ENCODE peak calls at places on chromosomes 16 and 17, in seven cellular contexts. V is ACHN; M is HS-27A; B is activated CD4-positive, alpha-beta T cell treated with anti-CD3 and anti-CD28 coated beads, Interleukin-2, amount 50 U/mL, for 48 hours; W is head of caudate nucleus; O is EL; T is cardiac fibroblast. A is an unnamed sample.

GRCh38 chr17:71553381-71553780 is 567.4 kb upstream of the SOX9 start:
- DNase-seq in V (no peak), B (no peak), O (no peak), M (no peak), T (no peak), W (no peak), A (no peak)

GRCh38 chr17:17377568-17377967 is 74.4 kb downstream of the NT5M start:
- DNase-seq in W (no peak), B (no peak), O (no peak), V (no peak), T (no peak), M (no peak), A (no peak)

GRCh38 chr17:16108858-16109257 is 106.5 kb downstream of the NCOR1 start:
- DNase-seq in W (no peak), M (no peak), V (no peak), B (no peak), O (no peak), T (no peak), A (no peak)

GRCh38 chr17:65529040-65529633 is 32.3 kb downstream of the AXIN2 start:
- DNase-seq in T (no peak), W (no peak), M (no peak), V (no peak), O (no peak), B (no peak), A (no peak)

GRCh38 chr17:73284906-73285602 is 23.4 kb upstream of the CPSF4L start:
- DNase-seq in T (no peak), M (no peak), B (no peak), O (no peak), V (no peak), W (no peak), A (no peak)

GRCh38 chr17:61467416-61468262 is 15.4 kb downstream of the TBX4 start:
- DNase-seq in W (peak; percentile 30), T (peak; percentile 60), B (no peak), V (peak; percentile 39), O (peak; percentile 62), M (no peak), A (no peak)

GRCh38 chr17:7067198-7067597 is 12.9 kb downstream of the CLEC10A start:
- DNase-seq in O (no peak), M (no peak), B (no peak), T (no peak), W (no peak), V (no peak), A (no peak)

GRCh38 chr17:47653442-47653841 is 3.7 kb downstream of the KPNB1 start:
- DNase-seq in O (no peak), W (no peak), M (no peak), V (no peak), T (no peak), B (no peak), A (no peak)

GRCh38 chr17:5364156-5364555 is 55.3 kb downstream of the NUP88 start:
- DNase-seq in W (no peak), M (no peak), V (no peak), T (peak; percentile 62), O (peak; percentile 55), B (no peak), A (no peak)

GRCh38 chr16:54414671-54415070 is 128.1 kb upstream of the IRX3 start:
- DNase-seq in B (no peak), V (no peak), T (no peak), M (no peak), O (no peak), W (no peak), A (no peak)

GRCh38 chr17:6526362-6527152 is 29.8 kb downstream of the PITPNM3 start:
- DNase-seq in O (no peak), B (no peak), V (peak; percentile 42), M (no peak), W (no peak), T (peak; percentile 16), A (no peak)

GRCh38 chr17:81064746-81065475 is 30.0 kb downstream of the BAIAP2 start:
- DNase-seq in M (no peak), V (no peak), W (peak; percentile 58), B (no peak), O (no peak), T (peak; percentile 77), A (no peak)

GRCh38 chr17:71192848-71193247 is 928.0 kb upstream of the SOX9 start:
- DNase-seq in W (no peak), B (no peak), T (no peak), M (no peak), V (no peak), O (no peak), A (no peak)

GRCh38 chr16:14492614-14493013 is 137.4 kb downstream of the PARN start:
- DNase-seq in W (no peak), O (no peak), V (no peak), T (no peak), M (no peak), B (no peak), A (no peak)

GRCh38 chr16:48082516-48082915 is 73.3 kb downstream of the ABCC12 start:
- DNase-seq in W (no peak), O (no peak), V (no peak), T (peak; percentile 9), B (no peak), M (no peak), A (no peak)

GRCh38 chr16:58628845-58629680 is 563 bp downstream of the CNOT1 start:
- DNase-seq in W (peak; percentile 26), V (peak; percentile 48), T (peak; percentile 11), B (peak; percentile 64), O (peak; percentile 27), M (peak; percentile 47), A (peak; percentile 40)

GRCh38 chr17:37762669-37763068 is 17.8 kb upstream of the HNF1B start:
- DNase-seq in T (no peak), M (no peak), O (no peak), V (no peak), W (no peak), B (no peak), A (no peak)

GRCh38 chr17:80942360-80943345 is 49.0 kb upstream of the CHMP6 start:
- DNase-seq in W (peak; percentile 78), T (peak; percentile 96), B (no peak), O (peak; percentile 19), M (no peak), V (no peak), A (no peak)

GRCh38 chr17:41932821-41933389 is 2.5 kb downstream of the ODAD4 start:
- DNase-seq in M (no peak), V (no peak), W (no peak), O (no peak), T (no peak), B (no peak), A (no peak)

GRCh38 chr17:69637399-69638165 is 223.1 kb downstream of the MAP2K6 start:
- DNase-seq in W (no peak), V (no peak), T (peak; percentile 19), M (no peak), O (peak; percentile 72), B (no peak), A (no peak)

GRCh38 chr16:52066951-52067350 is 480.0 kb downstream of the TOX3 start:
- DNase-seq in B (no peak), W (peak; percentile 39), M (no peak), O (no peak), T (no peak), V (no peak), A (no peak)

GRCh38 chr17:42045719-42046118 is 4.7 kb downstream of the C17orf113 start:
- DNase-seq in O (no peak), B (no peak), W (no peak), M (no peak), V (no peak), T (no peak), A (no peak)

A was measured in effector CD8-positive, alpha-beta T cell.